ENCODE peak calls at places on chromosomes 11 and 22, in seven cellular contexts. One of them, this sample, is unnamed.

GRCh38 chr11:95494856-95495255 is 263.9 kb upstream of the SESN3 start:
- DNase-seq in tibial artery: no peak
- DNase-seq in CD4-positive, CD25-positive, alpha-beta regulatory T cell: no peak
- DNase-seq in fibroblast of lung: no peak
- DNase-seq in esophagus squamous epithelium: no peak
- DNase-seq in PC-3: no peak
- DNase-seq in left ventricle myocardium inferior: no peak
- DNase-seq in this sample: no peak

GRCh38 chr22:49185312-49185969 is 642.2 kb downstream of the BRD1 start:
- DNase-seq in CD4-positive, CD25-positive, alpha-beta regulatory T cell: no peak
- DNase-seq in esophagus squamous epithelium: no peak
- DNase-seq in fibroblast of lung: no peak
- DNase-seq in tibial artery: no peak
- DNase-seq in left ventricle myocardium inferior: no peak
- DNase-seq in PC-3: no peak
- DNase-seq in this sample: peak; percentile 31

GRCh38 chr11:111982019-111982464 is 43.2 kb upstream of the DLAT start:
- DNase-seq in PC-3: peak; percentile 84
- DNase-seq in tibial artery: peak; percentile 35
- DNase-seq in esophagus squamous epithelium: no peak
- DNase-seq in fibroblast of lung: peak; percentile 35
- DNase-seq in left ventricle myocardium inferior: no peak
- DNase-seq in CD4-positive, CD25-positive, alpha-beta regulatory T cell: peak; percentile 36
- DNase-seq in this sample: peak; percentile 37

GRCh38 chr11:134207538-134208239 is 16.1 kb downstream of the NCAPD3 start:
- DNase-seq in tibial artery: no peak
- DNase-seq in left ventricle myocardium inferior: peak; percentile 25
- DNase-seq in esophagus squamous epithelium: no peak
- DNase-seq in PC-3: peak; percentile 46
- DNase-seq in fibroblast of lung: no peak
- DNase-seq in CD4-positive, CD25-positive, alpha-beta regulatory T cell: peak; percentile 68
- DNase-seq in this sample: peak; percentile 29

GRCh38 chr11:86869966-86870570 is 69.7 kb downstream of the PRSS23 start:
- DNase-seq in esophagus squamous epithelium: no peak
- DNase-seq in CD4-positive, CD25-positive, alpha-beta regulatory T cell: peak; percentile 5
- DNase-seq in PC-3: peak; percentile 58
- DNase-seq in fibroblast of lung: peak; percentile 47
- DNase-seq in left ventricle myocardium inferior: peak; percentile 49
- DNase-seq in tibial artery: peak; percentile 78
- DNase-seq in this sample: peak; percentile 57

GRCh38 chr11:259374-259773 is 18.8 kb upstream of the NLRP6 start:
- DNase-seq in CD4-positive, CD25-positive, alpha-beta regulatory T cell: no peak
- DNase-seq in PC-3: no peak
- DNase-seq in tibial artery: no peak
- DNase-seq in left ventricle myocardium inferior: no peak
- DNase-seq in fibroblast of lung: no peak
- DNase-seq in esophagus squamous epithelium: no peak
- DNase-seq in this sample: no peak

GRCh38 chr11:62242021-62242420 is at the start of gene SCGB1D2:
- DNase-seq in left ventricle myocardium inferior: peak; percentile 78
- DNase-seq in CD4-positive, CD25-positive, alpha-beta regulatory T cell: no peak
- DNase-seq in tibial artery: no peak
- DNase-seq in fibroblast of lung: no peak
- DNase-seq in PC-3: peak; percentile 94
- DNase-seq in esophagus squamous epithelium: no peak
- DNase-seq in this sample: peak; percentile 81

GRCh38 chr22:31923761-31924160 is 20.6 kb upstream of the YWHAH start:
- DNase-seq in fibroblast of lung: no peak
- DNase-seq in CD4-positive, CD25-positive, alpha-beta regulatory T cell: no peak
- DNase-seq in left ventricle myocardium inferior: no peak
- DNase-seq in PC-3: no peak
- DNase-seq in esophagus squamous epithelium: no peak
- DNase-seq in tibial artery: no peak
- DNase-seq in this sample: no peak

GRCh38 chr11:117900144-117900651 is 23.7 kb upstream of the FXYD6 start:
- DNase-seq in esophagus squamous epithelium: no peak
- DNase-seq in left ventricle myocardium inferior: no peak
- DNase-seq in tibial artery: no peak
- DNase-seq in PC-3: no peak
- DNase-seq in fibroblast of lung: no peak
- DNase-seq in CD4-positive, CD25-positive, alpha-beta regulatory T cell: no peak
- DNase-seq in this sample: peak; percentile 32

GRCh38 chr11:125874556-125875124 is 12.8 kb upstream of the HYLS1 start:
- DNase-seq in left ventricle myocardium inferior: peak; percentile 25
- DNase-seq in esophagus squamous epithelium: no peak
- DNase-seq in CD4-positive, CD25-positive, alpha-beta regulatory T cell: peak; percentile 24
- DNase-seq in PC-3: peak; percentile 90
- DNase-seq in fibroblast of lung: peak; percentile 49
- DNase-seq in tibial artery: peak; percentile 40
- DNase-seq in this sample: no peak

GRCh38 chr11:60838132-60838531 is 3.8 kb upstream of the CCDC86 start:
- DNase-seq in PC-3: no peak
- DNase-seq in fibroblast of lung: no peak
- DNase-seq in esophagus squamous epithelium: no peak
- DNase-seq in left ventricle myocardium inferior: no peak
- DNase-seq in tibial artery: no peak
- DNase-seq in CD4-positive, CD25-positive, alpha-beta regulatory T cell: no peak
- DNase-seq in this sample: no peak

GRCh38 chr11:30257058-30257457 is 26.2 kb downstream of the FSHB start:
- DNase-seq in PC-3: no peak
- DNase-seq in left ventricle myocardium inferior: no peak
- DNase-seq in CD4-positive, CD25-positive, alpha-beta regulatory T cell: no peak
- DNase-seq in esophagus squamous epithelium: no peak
- DNase-seq in fibroblast of lung: no peak
- DNase-seq in tibial artery: no peak
- DNase-seq in this sample: no peak

GRCh38 chr22:50432131-50432870 is 42.5 kb downstream of the SBF1 start:
- DNase-seq in tibial artery: no peak
- DNase-seq in CD4-positive, CD25-positive, alpha-beta regulatory T cell: no peak
- DNase-seq in PC-3: no peak
- DNase-seq in esophagus squamous epithelium: no peak
- DNase-seq in fibroblast of lung: no peak
- DNase-seq in left ventricle myocardium inferior: no peak
- DNase-seq in this sample: peak; percentile 52

GRCh38 chr22:50011447-50012200 is 941 bp downstream of the IL17REL start:
- DNase-seq in left ventricle myocardium inferior: peak; percentile 5
- DNase-seq in fibroblast of lung: no peak
- DNase-seq in CD4-positive, CD25-positive, alpha-beta regulatory T cell: no peak
- DNase-seq in esophagus squamous epithelium: no peak
- DNase-seq in tibial artery: no peak
- DNase-seq in PC-3: no peak
- DNase-seq in this sample: no peak

GRCh38 chr11:134489728-134490127 is 77.7 kb upstream of the B3GAT1 start:
- DNase-seq in PC-3: no peak
- DNase-seq in fibroblast of lung: no peak
- DNase-seq in esophagus squamous epithelium: no peak
- DNase-seq in left ventricle myocardium inferior: no peak
- DNase-seq in tibial artery: peak; percentile 4
- DNase-seq in CD4-positive, CD25-positive, alpha-beta regulatory T cell: no peak
- DNase-seq in this sample: no peak

GRCh38 chr11:110777765-110778164 is 65.5 kb upstream of the ARHGAP20 start:
- DNase-seq in tibial artery: peak; percentile 36
- DNase-seq in fibroblast of lung: peak; percentile 72
- DNase-seq in CD4-positive, CD25-positive, alpha-beta regulatory T cell: no peak
- DNase-seq in PC-3: peak; percentile 66
- DNase-seq in left ventricle myocardium inferior: no peak
- DNase-seq in esophagus squamous epithelium: no peak
- DNase-seq in this sample: no peak

GRCh38 chr11:104830080-104830479 is 68.2 kb downstream of the CASP12 start:
- DNase-seq in esophagus squamous epithelium: no peak
- DNase-seq in PC-3: peak; percentile 85
- DNase-seq in CD4-positive, CD25-positive, alpha-beta regulatory T cell: no peak
- DNase-seq in left ventricle myocardium inferior: no peak
- DNase-seq in tibial artery: no peak
- DNase-seq in fibroblast of lung: peak; percentile 76
- DNase-seq in this sample: no peak

GRCh38 chr11:73598719-73599379 is 937 bp upstream of the FAM168A start:
- DNase-seq in tibial artery: no peak
- DNase-seq in PC-3: no peak
- DNase-seq in esophagus squamous epithelium: no peak
- DNase-seq in left ventricle myocardium inferior: no peak
- DNase-seq in CD4-positive, CD25-positive, alpha-beta regulatory T cell: no peak
- DNase-seq in fibroblast of lung: no peak
- DNase-seq in this sample: no peak

GRCh38 chr22:48171294-48171693 is 1408.8 kb downstream of the TBC1D22A start:
- DNase-seq in left ventricle myocardium inferior: no peak
- DNase-seq in esophagus squamous epithelium: no peak
- DNase-seq in tibial artery: no peak
- DNase-seq in PC-3: no peak
- DNase-seq in CD4-positive, CD25-positive, alpha-beta regulatory T cell: no peak
- DNase-seq in fibroblast of lung: no peak
- DNase-seq in this sample: no peak

GRCh38 chr22:19514831-19515565 is 9.2 kb downstream of the CLDN5 start:
- DNase-seq in esophagus squamous epithelium: no peak
- DNase-seq in CD4-positive, CD25-positive, alpha-beta regulatory T cell: no peak
- DNase-seq in PC-3: no peak
- DNase-seq in fibroblast of lung: no peak
- DNase-seq in left ventricle myocardium inferior: no peak
- DNase-seq in tibial artery: no peak
- DNase-seq in this sample: no peak

GRCh38 chr11:73752903-73753302 is 8.0 kb downstream of the RAB6A start:
- DNase-seq in PC-3: no peak
- DNase-seq in left ventricle myocardium inferior: no peak
- DNase-seq in esophagus squamous epithelium: no peak
- DNase-seq in fibroblast of lung: peak; percentile 32
- DNase-seq in tibial artery: no peak
- DNase-seq in CD4-positive, CD25-positive, alpha-beta regulatory T cell: no peak
- DNase-seq in this sample: no peak

GRCh38 chr11:44632466-44633123 is 67.1 kb downstream of the CD82 start:
- DNase-seq in PC-3: peak; percentile 45
- DNase-seq in esophagus squamous epithelium: no peak
- DNase-seq in fibroblast of lung: peak; percentile 41
- DNase-seq in left ventricle myocardium inferior: no peak
- DNase-seq in tibial artery: no peak
- DNase-seq in CD4-positive, CD25-positive, alpha-beta regulatory T cell: no peak
- DNase-seq in this sample: peak; percentile 48

GRCh38 chr11:57598831-57599155 is 1.3 kb downstream of the SERPING1 start:
- DNase-seq in fibroblast of lung: peak; percentile 37
- DNase-seq in esophagus squamous epithelium: no peak
- DNase-seq in tibial artery: no peak
- DNase-seq in left ventricle myocardium inferior: no peak
- DNase-seq in PC-3: no peak
- DNase-seq in CD4-positive, CD25-positive, alpha-beta regulatory T cell: no peak
- DNase-seq in this sample: no peak

GRCh38 chr11:24679686-24680318 is 182.9 kb downstream of the LUZP2 start:
- DNase-seq in left ventricle myocardium inferior: no peak
- DNase-seq in esophagus squamous epithelium: no peak
- DNase-seq in PC-3: no peak
- DNase-seq in fibroblast of lung: peak; percentile 20
- DNase-seq in CD4-positive, CD25-positive, alpha-beta regulatory T cell: no peak
- DNase-seq in tibial artery: no peak
- DNase-seq in this sample: no peak

GRCh38 chr22:17890245-17890671 is 116.0 kb upstream of the BID start:
- DNase-seq in left ventricle myocardium inferior: no peak
- DNase-seq in tibial artery: no peak
- DNase-seq in esophagus squamous epithelium: no peak
- DNase-seq in CD4-positive, CD25-positive, alpha-beta regulatory T cell: no peak
- DNase-seq in PC-3: peak; percentile 44
- DNase-seq in fibroblast of lung: no peak
- DNase-seq in this sample: peak; percentile 52

GRCh38 chr11:12193515-12194336 is 83.3 kb downstream of the MICAL2 start:
- DNase-seq in tibial artery: no peak
- DNase-seq in esophagus squamous epithelium: no peak
- DNase-seq in PC-3: no peak
- DNase-seq in left ventricle myocardium inferior: no peak
- DNase-seq in CD4-positive, CD25-positive, alpha-beta regulatory T cell: no peak
- DNase-seq in fibroblast of lung: no peak
- DNase-seq in this sample: no peak

GRCh38 chr11:12196862-12197261 is 86.5 kb downstream of the MICAL2 start:
- DNase-seq in esophagus squamous epithelium: no peak
- DNase-seq in PC-3: no peak
- DNase-seq in left ventricle myocardium inferior: no peak
- DNase-seq in CD4-positive, CD25-positive, alpha-beta regulatory T cell: no peak
- DNase-seq in tibial artery: no peak
- DNase-seq in fibroblast of lung: no peak
- DNase-seq in this sample: no peak

GRCh38 chr11:12198261-12198925 is 88.0 kb downstream of the MICAL2 start:
- DNase-seq in PC-3: no peak
- DNase-seq in esophagus squamous epithelium: no peak
- DNase-seq in left ventricle myocardium inferior: no peak
- DNase-seq in CD4-positive, CD25-positive, alpha-beta regulatory T cell: no peak
- DNase-seq in fibroblast of lung: no peak
- DNase-seq in tibial artery: no peak
- DNase-seq in this sample: no peak

GRCh38 chr11:12195773-12196172 is 85.4 kb downstream of the MICAL2 start:
- DNase-seq in fibroblast of lung: no peak
- DNase-seq in PC-3: no peak
- DNase-seq in tibial artery: no peak
- DNase-seq in CD4-positive, CD25-positive, alpha-beta regulatory T cell: peak; percentile 63
- DNase-seq in esophagus squamous epithelium: no peak
- DNase-seq in left ventricle myocardium inferior: no peak
- DNase-seq in this sample: no peak

DNA sequence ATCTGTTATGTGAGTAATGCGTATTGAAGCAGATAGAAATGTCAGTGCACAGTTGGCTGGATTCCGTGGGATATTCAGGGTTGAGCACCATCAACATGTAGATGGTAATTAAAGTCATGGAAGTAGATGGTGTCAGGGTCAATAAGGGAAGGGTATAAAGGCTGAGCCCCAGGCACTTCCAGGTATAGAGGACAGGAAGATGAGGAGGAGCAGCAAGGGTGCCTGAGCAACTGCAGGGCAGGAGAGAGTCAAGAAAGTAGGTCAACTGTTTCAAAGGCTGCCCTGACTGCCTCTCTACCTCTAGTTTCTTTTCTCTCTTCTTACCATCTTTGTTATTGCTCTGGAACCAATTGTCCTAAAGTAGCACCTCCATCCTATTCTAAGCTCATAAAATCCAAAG is 85.9 kb downstream of the MICAL2 start:
- DNase-seq in tibial artery: no peak
- DNase-seq in left ventricle myocardium inferior: no peak
- DNase-seq in fibroblast of lung: no peak
- DNase-seq in PC-3: no peak
- DNase-seq in CD4-positive, CD25-positive, alpha-beta regulatory T cell: peak; percentile 38
- DNase-seq in esophagus squamous epithelium: no peak
- DNase-seq in this sample: no peak
- H3K27ac ChIP-seq in tibial artery: peak overlapping the region; percentile 71
- H3K27ac ChIP-seq in left ventricle myocardium inferior: no peak overlapping the region
- H3K27ac ChIP-seq in fibroblast of lung: no peak overlapping the region
- H3K27ac ChIP-seq in PC-3: no peak overlapping the region
- H3K27ac ChIP-seq in CD4-positive, CD25-positive, alpha-beta regulatory T cell: peak overlapping the region; percentile 83
- H3K27ac ChIP-seq in esophagus squamous epithelium: peak overlapping the region; percentile 43
- H3K27ac ChIP-seq in this sample: no peak overlapping the region

GRCh38 chr22:28951969-28952521 is 68.7 kb downstream of the ZNRF3 start:
- DNase-seq in PC-3: no peak
- DNase-seq in tibial artery: no peak
- DNase-seq in fibroblast of lung: peak; percentile 71
- DNase-seq in esophagus squamous epithelium: no peak
- DNase-seq in left ventricle myocardium inferior: no peak
- DNase-seq in CD4-positive, CD25-positive, alpha-beta regulatory T cell: no peak
- DNase-seq in this sample: no peak
- H3K4me1 ChIP-seq in PC-3: no peaks in the 10 kb centered on the region
- H3K4me1 ChIP-seq in tibial artery: peaks cover 8% of the 10 kb centered on the region
- H3K4me1 ChIP-seq in fibroblast of lung: peaks cover 3% of the 10 kb centered on the region
- H3K4me1 ChIP-seq in esophagus squamous epithelium: peaks cover 71% of the 10 kb centered on the region
- H3K4me1 ChIP-seq in left ventricle myocardium inferior: peaks cover 41% of the 10 kb centered on the region
- H3K4me1 ChIP-seq in CD4-positive, CD25-positive, alpha-beta regulatory T cell: peaks cover 15% of the 10 kb centered on the region
- H3K4me1 ChIP-seq in this sample: peaks cover 65% of the 10 kb centered on the region

GRCh38 chr22:26779108-26779507 is 121.7 kb downstream of the MIAT start:
- DNase-seq in tibial artery: no peak
- DNase-seq in esophagus squamous epithelium: no peak
- DNase-seq in CD4-positive, CD25-positive, alpha-beta regulatory T cell: no peak
- DNase-seq in left ventricle myocardium inferior: no peak
- DNase-seq in PC-3: no peak
- DNase-seq in fibroblast of lung: no peak
- DNase-seq in this sample: no peak
- H3K27ac ChIP-seq in tibial artery: no peak overlapping the region
- H3K27ac ChIP-seq in esophagus squamous epithelium: no peak overlapping the region
- H3K27ac ChIP-seq in CD4-positive, CD25-positive, alpha-beta regulatory T cell: no peak overlapping the region
- H3K27ac ChIP-seq in left ventricle myocardium inferior: no peak overlapping the region
- H3K27ac ChIP-seq in PC-3: no peak overlapping the region
- H3K27ac ChIP-seq in fibroblast of lung: no peak overlapping the region
- H3K27ac ChIP-seq in this sample: no peak overlapping the region

GRCh38 chr11:114179234-114179941 is 116.8 kb upstream of the NNMT start:
- DNase-seq in fibroblast of lung: no peak
- DNase-seq in PC-3: no peak
- DNase-seq in esophagus squamous epithelium: peak; percentile 19
- DNase-seq in CD4-positive, CD25-positive, alpha-beta regulatory T cell: no peak
- DNase-seq in left ventricle myocardium inferior: peak; percentile 83
- DNase-seq in tibial artery: peak; percentile 96
- DNase-seq in this sample: peak; percentile 82
- H3K4me1 ChIP-seq in fibroblast of lung: no peaks in the 10 kb centered on the region
- H3K4me1 ChIP-seq in PC-3: no peaks in the 10 kb centered on the region
- H3K4me1 ChIP-seq in esophagus squamous epithelium: peaks cover 98% of the 10 kb centered on the region
- H3K4me1 ChIP-seq in CD4-positive, CD25-positive, alpha-beta regulatory T cell: peaks cover 70% of the 10 kb centered on the region
- H3K4me1 ChIP-seq in left ventricle myocardium inferior: peaks cover 96% of the 10 kb centered on the region
- H3K4me1 ChIP-seq in tibial artery: peaks cover 87% of the 10 kb centered on the region
- H3K4me1 ChIP-seq in this sample: peaks cover 96% of the 10 kb centered on the region

This sample was measured in psoas muscle.